ENCODE peak calls at places on chromosomes 1 and 21, in nine cellular contexts. V is mammary epithelial cell; S is HepG2; U is adrenal gland; Y is heart left ventricle; E is lung; J is Caco-2; P is aorta; W is effector memory CD4-positive, alpha-beta T cell. F is an unnamed sample.

GRCh38 chr1:237799762-237800474 is 90.8 kb downstream of the ZP4 start:
- DNase-seq in S (peak; percentile 43), Y (no peak), J (peak; percentile 93), P (no peak), E (no peak), V (peak; percentile 77), W (no peak), U (peak; percentile 17), F (no peak)

GRCh38 chr1:153534933-153535663 is 693 bp downstream of the S100A6 start:
- DNase-seq in J (no peak), Y (peak; percentile 63), P (peak; percentile 85), E (peak; percentile 77), W (no peak), U (no peak), S (no peak), V (no peak), F (no peak)

GRCh38 chr21:43572443-43572842 is 86.8 kb downstream of the HSF2BP start:
- DNase-seq in E (no peak), V (no peak), U (no peak), Y (no peak), W (no peak), J (no peak), P (no peak), S (no peak), F (no peak)

GRCh38 chr1:159428536-159428935 is 3.5 kb upstream of the OR10J4 start:
- DNase-seq in Y (no peak), U (no peak), E (no peak), P (no peak), V (no peak), J (no peak), S (no peak), W (no peak), F (no peak)

GRCh38 chr1:36849956-36850355 is 184.4 kb downstream of the GRIK3 start:
- DNase-seq in E (no peak), J (no peak), V (no peak), U (no peak), Y (no peak), W (no peak), S (no peak), P (no peak), F (no peak)

GRCh38 chr1:15668089-15668754 is 15.9 kb upstream of the PLEKHM2 start:
- DNase-seq in V (no peak), J (no peak), P (no peak), Y (no peak), S (no peak), E (no peak), W (no peak), U (no peak), F (no peak)

GRCh38 chr1:192588546-192588945 is 13.0 kb downstream of the RGS1 start:
- DNase-seq in W (no peak), U (no peak), Y (no peak), E (no peak), V (no peak), P (no peak), S (no peak), J (no peak), F (no peak)

GRCh38 chr1:156412653-156413309 is 43.8 kb downstream of the RHBG start:
- DNase-seq in E (no peak), W (no peak), V (no peak), J (no peak), Y (no peak), P (no peak), S (no peak), U (no peak), F (no peak)

GRCh38 chr1:116203192-116203723 is 92.1 kb downstream of the MAB21L3 start:
- DNase-seq in Y (no peak), U (no peak), S (no peak), V (peak; percentile 3), J (no peak), P (no peak), W (no peak), E (no peak), F (no peak)

GRCh38 chr21:45594721-45595489 is 48.6 kb upstream of the PCBP3 start:
- DNase-seq in E (no peak), Y (no peak), P (peak; percentile 31), S (no peak), U (no peak), J (no peak), V (no peak), W (no peak), F (no peak)

GRCh38 chr1:150558328-150558727 is 9.1 kb downstream of the ADAMTSL4 start:
- DNase-seq in W (no peak), Y (no peak), P (peak; percentile 43), E (no peak), U (no peak), V (no peak), S (no peak), J (no peak), F (no peak)

GRCh38 chr1:153550827-153551512 is 1.9 kb upstream of the S100A3 start:
- DNase-seq in E (no peak), S (no peak), U (no peak), Y (no peak), J (no peak), V (no peak), P (peak; percentile 57), W (no peak), F (no peak)

GRCh38 chr1:3746784-3747521 is 5.3 kb upstream of the CCDC27 start:
- DNase-seq in V (peak; percentile 61), W (peak; percentile 77), Y (peak; percentile 89), P (peak; percentile 92), E (peak; percentile 93), S (peak; percentile 74), U (peak; percentile 87), J (no peak), F (peak; percentile 96)

GRCh38 chr1:234862944-234863515 is 253.1 kb upstream of the IRF2BP2 start:
- DNase-seq in S (peak; percentile 65), J (no peak), U (peak; percentile 72), W (no peak), V (peak; percentile 69), E (no peak), P (peak; percentile 90), Y (peak; percentile 84), F (no peak)

GRCh38 chr21:20083336-20083735 is 914.9 kb upstream of the NCAM2 start:
- DNase-seq in J (no peak), U (no peak), Y (no peak), V (no peak), S (no peak), P (no peak), W (no peak), E (no peak), F (no peak)

GRCh38 chr1:46403916-46404315 is 9.8 kb downstream of the FAAH start:
- DNase-seq in J (no peak), U (no peak), W (no peak), V (no peak), P (no peak), S (no peak), E (no peak), Y (no peak), F (no peak)

GRCh38 chr1:163440090-163440489 is 118.3 kb downstream of the NUF2 start:
- DNase-seq in J (no peak), E (no peak), Y (no peak), W (no peak), S (no peak), P (no peak), U (peak; percentile 40), V (no peak), F (peak; percentile 91)

GRCh38 chr1:155471026-155471425 is 91.6 kb downstream of the ASH1L start:
- DNase-seq in Y (no peak), V (no peak), P (no peak), E (no peak), S (no peak), W (no peak), J (no peak), U (no peak), F (no peak)

GRCh38 chr1:224620105-224620504 is 4.0 kb downstream of the CNIH3 start:
- DNase-seq in J (no peak), S (no peak), Y (no peak), V (no peak), U (no peak), W (no peak), P (no peak), E (no peak), F (no peak)

GRCh38 chr1:62637392-62638105 is 40.2 kb downstream of the ANGPTL3 start:
- DNase-seq in W (no peak), J (no peak), P (no peak), U (no peak), E (no peak), Y (no peak), S (no peak), V (no peak), F (no peak)

GRCh38 chr1:244207042-244207934 is 156.2 kb downstream of the ZBTB18 start:
- DNase-seq in J (no peak), V (no peak), E (no peak), P (no peak), Y (no peak), W (no peak), U (no peak), S (no peak), F (no peak)

GRCh38 chr1:111654839-111655238 is 35.2 kb downstream of the RAP1A start:
- DNase-seq in J (no peak), S (no peak), U (no peak), P (no peak), Y (no peak), W (no peak), V (no peak), E (no peak), F (no peak)
- H3K4me1 ChIP-seq in J (peaks cover 20% of the 10 kb centered on the region), S (peaks cover 10% of the 10 kb centered on the region), U (peaks cover 41% of the 10 kb centered on the region), P (peaks cover 2% of the 10 kb centered on the region), Y (peaks cover 8% of the 10 kb centered on the region), W (peaks cover 18% of the 10 kb centered on the region), V (no peaks in the 10 kb centered on the region), E (peaks cover 2% of the 10 kb centered on the region), F (peaks cover 52% of the 10 kb centered on the region)

DNA sequence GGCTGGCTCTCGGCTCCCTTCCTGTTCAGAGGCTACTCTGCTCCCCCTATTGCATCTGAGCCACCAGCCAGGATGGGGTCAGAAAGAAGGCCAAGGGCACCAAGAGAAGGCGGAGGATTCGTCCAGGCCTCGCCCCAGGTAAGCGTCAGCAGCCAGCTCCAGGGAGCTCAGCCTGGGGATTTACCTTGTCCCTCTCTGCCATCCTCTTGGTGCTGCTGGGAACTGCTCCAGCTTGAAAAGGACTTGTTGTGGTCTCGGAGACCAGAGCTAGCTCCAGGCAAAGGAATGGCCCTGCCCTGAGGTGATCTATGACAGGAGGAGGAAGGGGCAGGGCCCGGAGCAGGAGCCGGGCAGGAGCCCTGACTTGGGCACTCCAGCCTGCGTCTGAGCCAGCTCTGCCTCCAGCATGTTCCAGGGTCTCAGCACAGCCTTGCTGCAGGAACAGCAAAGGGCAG is 113.7 kb upstream of the IFFO2 start:
- DNase-seq in P (no peak), J (no peak), W (no peak), Y (no peak), U (no peak), E (peak; percentile 81), V (no peak), S (no peak), F (no peak)
- H3K4me1 ChIP-seq in P (no peaks in the 10 kb centered on the region), J (no peaks in the 10 kb centered on the region), W (peaks cover 42% of the 10 kb centered on the region), Y (peaks cover 7% of the 10 kb centered on the region), U (peaks cover 5% of the 10 kb centered on the region), E (peaks cover 23% of the 10 kb centered on the region), V (peaks cover 44% of the 10 kb centered on the region), S (peaks cover 58% of the 10 kb centered on the region), F (peaks cover 42% of the 10 kb centered on the region)

GRCh38 chr1:226943156-226943555 is 3.1 kb downstream of the COQ8A start:
- DNase-seq in W (no peak), U (peak; percentile 20), J (no peak), S (no peak), V (no peak), E (no peak), P (no peak), Y (no peak), F (no peak)
- H3K4me1 ChIP-seq in W (peaks cover 17% of the 10 kb centered on the region), U (peaks cover 74% of the 10 kb centered on the region), J (peaks cover 38% of the 10 kb centered on the region), S (peaks cover 79% of the 10 kb centered on the region), V (peaks cover 24% of the 10 kb centered on the region), E (peaks cover 37% of the 10 kb centered on the region), P (no peaks in the 10 kb centered on the region), Y (peaks cover 22% of the 10 kb centered on the region), F (peaks cover 75% of the 10 kb centered on the region)

GRCh38 chr1:67726224-67726623 is 41.2 kb downstream of the GADD45A start:
- DNase-seq in S (no peak), W (no peak), P (no peak), V (peak; percentile 83), U (no peak), E (no peak), J (no peak), Y (no peak), F (no peak)
- H3K4me1 ChIP-seq in S (peaks cover 36% of the 10 kb centered on the region), W (no peaks in the 10 kb centered on the region), P (no peaks in the 10 kb centered on the region), V (peaks cover 57% of the 10 kb centered on the region), U (peaks cover 28% of the 10 kb centered on the region), E (peaks cover 8% of the 10 kb centered on the region), J (peaks cover 13% of the 10 kb centered on the region), Y (peaks cover 21% of the 10 kb centered on the region), F (peaks cover 57% of the 10 kb centered on the region)